ENCODE peak calls at places on chromosomes 3 and 15, in ten cellular contexts. I is astrocyte, F is mucosa of descending colon, H is mammary epithelial cell, Q is AG09309, B is IMR-90, P is pancreas, D is Panc1, T is WERI-Rb-1, J is esophagus muscularis mucosa. O is an unnamed sample.
A peak's percentile ranks its signal among the peaks of the same experiment; 100 is the strongest.

GRCh38 chr3:181707980-181708379 is 3.7 kb upstream of the SOX2 start:
- DNase-seq in J (no peak), T (no peak), Q (no peak), F (no peak), H (no peak), I (no peak), D (no peak), B (no peak), P (no peak), O (no peak)

GRCh38 chr3:2579206-2579605 is 480.5 kb downstream of the CNTN4 start:
- DNase-seq in I (no peak), Q (no peak), B (no peak), P (no peak), H (no peak), D (no peak), F (no peak), T (no peak), J (no peak), O (no peak)

GRCh38 chr15:75082689-75083088 is 59.3 kb downstream of the PPCDC start:
- DNase-seq in T (no peak), D (no peak), J (no peak), F (no peak), I (no peak), B (no peak), P (no peak), H (no peak), Q (no peak), O (no peak)

GRCh38 chr3:99678926-99679325 is 40.5 kb downstream of the COL8A1 start:
- DNase-seq in Q (no peak), F (no peak), I (no peak), T (no peak), P (no peak), B (no peak), J (no peak), D (no peak), H (no peak), O (no peak)

GRCh38 chr3:39707314-39707909 is 102.0 kb upstream of the MYRIP start:
- DNase-seq in T (no peak), Q (peak; percentile 20), D (no peak), B (peak; percentile 10), H (no peak), J (no peak), P (no peak), I (peak; percentile 13), F (no peak), O (peak; percentile 5)

GRCh38 chr3:18351069-18351628 is 74.0 kb downstream of the SATB1 start:
- DNase-seq in T (no peak), D (no peak), B (no peak), P (no peak), H (no peak), J (no peak), Q (no peak), F (peak; percentile 22), I (no peak), O (no peak)

GRCh38 chr15:36961956-36962355 is 138.4 kb downstream of the MEIS2 start:
- DNase-seq in H (no peak), P (no peak), J (no peak), I (peak; percentile 74), Q (no peak), B (no peak), D (no peak), T (no peak), F (no peak), O (no peak)

GRCh38 chr15:65189102-65189740 is 4.1 kb upstream of the CLPX start:
- DNase-seq in D (peak; percentile 33), F (no peak), P (no peak), B (peak; percentile 67), Q (no peak), I (peak; percentile 35), H (peak; percentile 23), T (peak; percentile 42), J (no peak), O (no peak)

GRCh38 chr3:29822051-29822450 is 541.2 kb downstream of the RBMS3 start:
- DNase-seq in I (peak; percentile 76), D (no peak), B (peak; percentile 86), J (no peak), H (peak; percentile 13), Q (peak; percentile 27), T (no peak), P (no peak), F (no peak), O (no peak)

GRCh38 chr3:29826712-29827111 is 545.8 kb downstream of the RBMS3 start:
- DNase-seq in T (no peak), F (no peak), J (no peak), H (no peak), B (no peak), P (no peak), Q (no peak), D (no peak), I (no peak), O (no peak)

GRCh38 chr3:29827756-29828155 is 546.9 kb downstream of the RBMS3 start:
- DNase-seq in P (no peak), T (no peak), B (peak; percentile 70), Q (no peak), H (no peak), F (no peak), I (peak; percentile 16), D (no peak), J (no peak), O (no peak)

DNA sequence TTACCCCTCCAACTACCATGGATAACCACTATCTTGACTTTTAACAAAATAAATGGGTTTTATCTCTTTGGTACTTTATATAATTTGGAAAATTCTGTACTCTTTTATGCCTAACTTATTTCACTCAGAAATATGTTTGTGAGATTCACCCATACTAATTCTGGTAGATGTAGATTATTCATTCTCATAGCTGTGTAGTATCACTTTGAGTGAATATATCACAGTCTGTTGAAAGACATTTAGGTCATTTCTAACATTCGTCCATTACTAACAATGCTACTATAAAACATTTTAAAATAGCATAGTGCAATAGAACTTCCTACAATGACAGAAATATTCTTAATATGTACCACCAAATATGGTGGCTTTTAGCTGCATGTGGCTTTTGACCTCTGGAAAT is 542.4 kb downstream of the RBMS3 start:
- DNase-seq in F (no peak), D (no peak), Q (no peak), B (no peak), I (no peak), H (no peak), J (no peak), T (no peak), P (no peak), O (no peak)
- TF ChIP-seq CTCF in F (no peak), D (no peak), Q (no peak), B (no peak), I (no peak), H (no peak), J (no peak), T (no peak), P (no peak), O (no peak)

GRCh38 chr15:99987701-99988100 is 254.5 kb upstream of the LYSMD4 start:
- DNase-seq in P (no peak), I (no peak), T (no peak), H (no peak), Q (no peak), F (no peak), D (no peak), J (no peak), B (no peak), O (no peak)

GRCh38 chr15:99987119-99987506 is 253.9 kb upstream of the LYSMD4 start:
- DNase-seq in Q (no peak), I (no peak), T (no peak), D (no peak), H (no peak), B (no peak), P (no peak), F (no peak), J (no peak), O (no peak)

GRCh38 chr15:99984491-99985243 is 251.4 kb upstream of the LYSMD4 start:
- DNase-seq in I (no peak), T (no peak), F (no peak), J (no peak), D (no peak), P (no peak), Q (no peak), H (no peak), B (no peak), O (no peak)

GRCh38 chr15:99986297-99987118 is 253.3 kb upstream of the LYSMD4 start:
- DNase-seq in J (no peak), H (no peak), D (no peak), F (no peak), P (no peak), B (no peak), T (no peak), I (no peak), Q (no peak), O (no peak)

DNA sequence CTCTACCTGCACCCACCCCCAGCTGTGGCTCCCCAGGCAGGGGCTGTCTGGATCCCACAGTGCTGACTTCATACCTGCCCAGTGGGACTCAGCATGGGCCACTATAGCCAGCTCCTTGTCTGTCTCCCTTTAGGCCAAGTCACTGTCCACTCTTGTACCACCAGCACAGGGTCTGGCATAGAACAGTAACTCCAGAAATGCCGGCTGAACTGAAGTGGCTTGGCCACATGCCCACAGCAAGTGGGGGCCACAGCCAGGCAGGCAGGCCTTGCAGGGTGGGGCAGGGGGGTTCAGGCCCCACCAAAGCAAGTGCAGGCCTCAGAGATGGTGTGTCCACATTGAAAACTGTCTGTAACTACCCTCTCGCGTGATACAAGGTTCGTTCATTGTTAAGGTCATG is 252.6 kb upstream of the LYSMD4 start:
- DNase-seq in T (no peak), F (no peak), I (no peak), P (no peak), Q (no peak), B (no peak), H (no peak), D (no peak), J (no peak), O (no peak)
- H3K4me3 ChIP-seq in T (no peak overlapping the region), F (no peak overlapping the region), I (no peak overlapping the region), P (no peak overlapping the region), Q (no peak overlapping the region), B (no peak overlapping the region), H (no peak overlapping the region), D (no peak overlapping the region), J (no peak overlapping the region), O (no peak overlapping the region)

GRCh38 chr15:84034831-84035753 is 200.5 kb upstream of the GOLGA6L4 start:
- DNase-seq in F (no peak), I (peak; percentile 22), Q (no peak), B (peak; percentile 55), H (peak; percentile 46), P (peak; percentile 18), J (no peak), T (peak; percentile 17), D (no peak), O (peak; percentile 4)
- TF ChIP-seq CTCF in F (no peak), I (peak; percentile 41), Q (peak; percentile 10), B (peak; percentile 51), H (peak; percentile 75), P (peak; percentile 48), J (peak; percentile 27), T (peak; percentile 70), D (peak; percentile 56), O (peak; percentile 71)

DNA sequence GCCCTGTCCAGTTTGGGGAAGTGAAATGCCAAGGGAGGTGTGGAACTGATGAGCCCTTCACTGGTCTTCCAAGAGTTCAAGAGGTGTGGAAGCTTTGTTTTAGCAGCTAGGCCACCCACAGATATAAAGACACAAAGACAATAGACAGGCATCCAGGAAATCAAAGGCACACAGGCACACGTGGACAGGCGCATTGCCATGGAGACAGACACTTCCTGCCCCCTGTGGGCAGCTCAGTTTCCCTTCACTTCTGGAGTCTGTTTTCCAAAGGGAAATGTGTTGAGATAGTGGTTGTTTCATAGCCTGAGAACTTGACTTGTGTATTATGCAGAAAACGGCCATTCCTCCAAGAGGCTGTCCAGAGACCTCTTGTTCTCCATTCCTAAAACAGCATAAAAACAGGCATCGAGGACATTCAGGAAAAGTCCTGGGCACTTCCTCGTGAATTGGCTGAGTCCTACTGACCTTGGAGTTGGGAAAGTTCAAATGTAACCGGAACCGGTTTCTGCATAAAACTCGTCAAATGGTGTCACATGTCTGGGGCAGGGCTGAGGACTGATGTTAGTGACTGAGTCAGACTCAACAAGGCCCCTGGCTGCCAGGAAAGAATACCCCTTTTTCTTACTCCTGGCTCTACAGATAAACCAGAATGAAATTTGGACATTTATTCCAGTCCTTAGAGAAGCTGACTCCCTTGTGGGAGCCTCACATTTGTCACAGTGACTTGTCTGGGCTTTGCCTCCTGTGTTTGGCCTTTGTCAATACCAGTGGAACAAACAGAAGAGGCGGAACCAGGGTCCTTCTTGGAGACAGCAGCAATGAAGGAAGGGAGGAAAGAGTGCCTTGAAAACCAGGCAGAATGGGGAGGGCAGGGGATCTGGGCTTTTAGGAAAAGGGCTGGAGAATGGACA is 1.3 kb downstream of the ALPK3 start:
- DNase-seq in I (peak; percentile 26), B (peak; percentile 14), P (peak; percentile 67), D (no peak), F (no peak), J (no peak), H (no peak), T (peak; percentile 39), Q (no peak), O (no peak)
- H3K4me3 ChIP-seq in I (peak overlapping the region; percentile 18), B (no peak overlapping the region), P (no peak overlapping the region), D (no peak overlapping the region), F (no peak overlapping the region), J (peak overlapping the region; percentile 55), H (no peak overlapping the region), T (peak overlapping the region; percentile 51), Q (no peak overlapping the region), O (no peak overlapping the region)